ENCODE peak calls at places on chromosomes 11 and 22, in four cellular contexts. Y is esophagus squamous epithelium, C is iPS DF 6.9, Q is kidney. K is an unnamed sample.

GRCh38 chr11:4979021-4979420 is 15.6 kb upstream of the OR51L1 start:
- DNase-seq in Y (no peak), C (no peak), Q (no peak), K (no peak)

GRCh38 chr11:396511-396947 is 2.5 kb downstream of the PKP3 start:
- DNase-seq in Y (no peak), C (no peak), Q (no peak), K (no peak)

GRCh38 chr11:78072455-78072854 is 7.2 kb downstream of the NDUFC2 start:
- DNase-seq in Y (no peak), C (no peak), Q (no peak), K (no peak)

GRCh38 chr11:118921121-118921928 is 4.4 kb downstream of the BCL9L start:
- DNase-seq in Y (no peak), C (no peak), Q (peak; percentile 93), K (no peak)

GRCh38 chr11:130040281-130040940 is 29.3 kb upstream of the APLP2 start:
- DNase-seq in Y (no peak), C (no peak), Q (no peak), K (no peak)

GRCh38 chr11:119055901-119056300 is 1.1 kb downstream of the HYOU1 start:
- DNase-seq in Y (no peak), C (no peak), Q (no peak), K (no peak)

GRCh38 chr11:19428206-19429001 is 187.7 kb upstream of the E2F8 start:
- DNase-seq in Y (no peak), C (no peak), Q (no peak), K (no peak)

GRCh38 chr11:18253778-18254338 is 5.4 kb upstream of the SAA2 start:
- DNase-seq in Y (no peak), C (no peak), Q (no peak), K (no peak)

GRCh38 chr22:46471901-46472721 is 65.3 kb downstream of the CELSR1 start:
- DNase-seq in Y (no peak), C (no peak), Q (no peak), K (no peak)

GRCh38 chr11:72223615-72224586 is 666 bp upstream of the INPPL1 start:
- DNase-seq in Y (no peak), C (no peak), Q (peak; percentile 87), K (peak; percentile 55)

GRCh38 chr11:81804858-81805257 is 928.8 kb downstream of the FAM181B start:
- DNase-seq in Y (no peak), C (no peak), Q (no peak), K (no peak)

GRCh38 chr11:81070948-81071347 is 1630.1 kb upstream of the TENM4 start:
- DNase-seq in Y (no peak), C (no peak), Q (no peak), K (no peak)

GRCh38 chr11:118846181-118846946 is 37.3 kb upstream of the CXCR5 start:
- DNase-seq in Y (no peak), C (no peak), Q (no peak), K (no peak)

GRCh38 chr11:31806944-31807790 is 4.0 kb downstream of the PAX6 start:
- DNase-seq in Y (no peak), C (no peak), Q (no peak), K (no peak)

GRCh38 chr11:44255406-44256071 is 54.4 kb downstream of the ALX4 start:
- DNase-seq in Y (no peak), C (no peak), Q (no peak), K (no peak)

GRCh38 chr11:12272821-12273617 is 104.4 kb upstream of the PARVA start:
- DNase-seq in Y (no peak), C (no peak), Q (no peak), K (no peak)

GRCh38 chr11:76233936-76234703 is 27.8 kb upstream of the WNT11 start:
- DNase-seq in Y (no peak), C (no peak), Q (peak; percentile 87), K (no peak)

GRCh38 chr11:36389811-36390210 is 93.7 kb downstream of the PRR5L start:
- DNase-seq in Y (no peak), C (no peak), Q (no peak), K (no peak)

GRCh38 chr22:41682033-41682807 is 6.4 kb downstream of the SNU13 start:
- DNase-seq in Y (no peak), C (no peak), Q (peak; percentile 95), K (peak; percentile 87)

GRCh38 chr11:76648929-76649328 is 21.6 kb downstream of the LRRC32 start:
- DNase-seq in Y (no peak), C (no peak), Q (no peak), K (no peak)

GRCh38 chr11:64989416-64989815 is 7.4 kb downstream of the BATF2 start:
- DNase-seq in Y (no peak), C (no peak), Q (peak; percentile 68), K (no peak)

GRCh38 chr11:101745756-101746155 is 161.9 kb upstream of the TRPC6 start:
- DNase-seq in Y (no peak), C (no peak), Q (no peak), K (no peak)

GRCh38 chr11:120674537-120674936 is 163.0 kb downstream of the GRIK4 start:
- DNase-seq in Y (no peak), C (no peak), Q (no peak), K (no peak)

GRCh38 chr11:107549253-107549953 is 16.1 kb downstream of the ALKBH8 start:
- DNase-seq in Y (no peak), C (no peak), Q (no peak), K (no peak)

GRCh38 chr11:44622190-44622650 is 56.8 kb downstream of the CD82 start:
- DNase-seq in Y (no peak), C (no peak), Q (no peak), K (peak; percentile 5)

GRCh38 chr11:28939381-28939780 is 831.2 kb downstream of the METTL15 start:
- DNase-seq in Y (no peak), C (no peak), Q (no peak), K (no peak)

GRCh38 chr11:72984448-72985077 is 157.6 kb downstream of the FCHSD2 start:
- DNase-seq in Y (no peak), C (no peak), Q (no peak), K (no peak)

GRCh38 chr22:44786136-44786535 is 33.8 kb downstream of the ARHGAP8 start:
- DNase-seq in Y (no peak), C (no peak), Q (no peak), K (no peak)

GRCh38 chr11:114977596-114977995 is 299.3 kb downstream of the NXPE2 start:
- DNase-seq in Y (no peak), C (no peak), Q (no peak), K (no peak)

DNA sequence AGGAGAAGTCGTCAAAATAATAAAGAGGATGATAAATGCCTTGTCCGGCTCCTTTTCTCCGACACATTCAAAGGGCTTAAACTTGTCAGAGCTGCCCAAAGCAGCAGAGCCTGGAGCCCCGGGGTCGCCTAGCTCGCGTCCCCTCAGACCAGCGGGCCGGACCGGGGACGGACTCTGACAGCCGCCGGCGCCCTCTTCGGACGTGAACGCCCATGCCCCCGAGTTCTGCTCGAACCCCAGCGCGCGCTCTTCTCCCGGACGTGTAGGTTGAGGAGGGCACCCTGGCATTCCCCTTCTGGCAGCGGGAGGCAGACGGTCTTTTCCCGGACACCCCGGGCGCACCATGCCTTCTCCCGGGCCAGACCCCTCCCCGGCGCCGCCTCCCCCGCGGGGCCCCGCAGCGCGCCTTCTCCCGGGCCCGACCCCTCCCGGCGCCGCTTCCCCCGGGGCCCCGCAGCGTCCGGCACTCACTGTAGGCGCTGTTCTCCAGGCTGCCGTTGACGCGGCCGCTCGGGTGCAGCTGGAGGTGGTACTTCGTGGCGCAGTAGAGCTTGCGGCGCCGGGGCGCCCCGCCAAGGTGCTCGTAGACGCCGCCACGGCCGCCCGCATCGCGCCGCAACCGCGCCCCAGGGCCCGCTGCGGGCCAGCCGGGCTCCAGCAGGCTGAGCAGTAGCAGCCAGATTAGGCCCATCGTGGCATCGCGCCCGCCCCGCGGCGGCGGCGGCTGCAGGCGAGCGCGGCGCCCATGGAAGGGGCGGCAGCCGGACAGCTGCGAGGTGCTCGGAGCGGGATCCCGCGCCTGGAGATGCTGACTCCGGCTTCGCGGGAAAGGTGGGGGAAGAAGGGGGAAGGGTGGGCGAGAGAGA is 740 bp downstream of the FGF3 start:
- DNase-seq in Y (no peak), C (no peak), Q (no peak), K (no peak)
- H3K27ac ChIP-seq in Y (no peak overlapping the region), C (no peak overlapping the region), Q (no peak overlapping the region), K (no peak overlapping the region)

DNA sequence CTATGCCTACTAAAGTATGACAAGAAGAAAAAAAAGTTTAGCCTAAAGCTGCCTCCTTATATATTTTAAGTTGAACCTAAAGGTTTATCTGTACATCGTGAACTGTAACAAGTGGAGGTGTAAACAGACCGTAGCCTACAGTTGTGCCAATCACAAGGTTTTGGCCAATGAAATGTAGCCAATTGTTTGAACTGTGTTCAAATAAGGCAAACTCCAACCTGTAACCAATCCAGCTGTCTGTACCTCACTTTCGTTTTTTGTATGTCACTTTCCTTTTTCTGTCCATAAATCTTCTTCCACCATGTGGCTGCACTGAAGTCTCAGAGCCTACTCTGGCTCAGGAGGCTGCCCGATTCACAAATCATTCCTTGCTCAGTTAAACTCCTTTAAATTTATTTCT is 6.8 kb upstream of the EI24 start:
- DNase-seq in Y (no peak), C (no peak), Q (no peak), K (no peak)
- H3K36me3 ChIP-seq in Y (no peaks in the 10 kb centered on the region), C (no peaks in the 10 kb centered on the region), Q (no peaks in the 10 kb centered on the region), K (no peaks in the 10 kb centered on the region)

GRCh38 chr22:48536691-48537591 is 1290.7 kb downstream of the BRD1 start:
- DNase-seq in Y (no peak), C (no peak), Q (peak; percentile 87), K (no peak)

GRCh38 chr22:48532986-48533385 is 1294.7 kb downstream of the BRD1 start:
- DNase-seq in Y (no peak), C (no peak), Q (no peak), K (no peak)

GRCh38 chr22:48538291-48538820 is 1289.3 kb downstream of the BRD1 start:
- DNase-seq in Y (no peak), C (no peak), Q (no peak), K (no peak)

GRCh38 chr22:48534395-48534958 is 1293.2 kb downstream of the BRD1 start:
- DNase-seq in Y (no peak), C (no peak), Q (no peak), K (no peak)

GRCh38 chr22:48535868-48536690 is 1291.6 kb downstream of the BRD1 start:
- DNase-seq in Y (no peak), C (no peak), Q (no peak), K (no peak)
- H3K27ac ChIP-seq in Y (peak overlapping the region; percentile 14), C (no peak overlapping the region), Q (no peak overlapping the region), K (no peak overlapping the region)

GRCh38 chr22:30413745-30414524 is 11.6 kb upstream of the MTFP1 start:
- DNase-seq in Y (no peak), C (no peak), Q (no peak), K (no peak)
- H3K36me3 ChIP-seq in Y (peaks cover 100% of the 10 kb centered on the region), C (peaks cover 7% of the 10 kb centered on the region), Q (peaks cover 35% of the 10 kb centered on the region), K (peaks cover 28% of the 10 kb centered on the region)

GRCh38 chr11:94769897-94770296 is 1.7 kb downstream of the AMOTL1 start:
- DNase-seq in Y (no peak), C (no peak), Q (no peak), K (no peak)
- H3K27ac ChIP-seq in Y (peak overlapping the region; percentile 93), C (no peak overlapping the region), Q (peak overlapping the region; percentile 88), K (no peak overlapping the region)

GRCh38 chr22:31839986-31840385 is 86.2 kb downstream of the DEPDC5 start:
- DNase-seq in Y (no peak), C (no peak), Q (no peak), K (no peak)
- H3K36me3 ChIP-seq in Y (peaks cover 100% of the 10 kb centered on the region), C (peaks cover 6% of the 10 kb centered on the region), Q (peaks cover 43% of the 10 kb centered on the region), K (peaks cover 27% of the 10 kb centered on the region)

GRCh38 chr11:69302447-69302846 is 8.5 kb downstream of the MYEOV start:
- DNase-seq in Y (no peak), C (no peak), Q (no peak), K (no peak)
- H3K27ac ChIP-seq in Y (no peak overlapping the region), C (no peak overlapping the region), Q (no peak overlapping the region), K (no peak overlapping the region)

GRCh38 chr11:46350695-46351094 is 3.4 kb downstream of the DGKZ start:
- DNase-seq in Y (no peak), C (no peak), Q (no peak), K (no peak)
- H3K36me3 ChIP-seq in Y (no peaks in the 10 kb centered on the region), C (peaks cover 3% of the 10 kb centered on the region), Q (no peaks in the 10 kb centered on the region), K (no peaks in the 10 kb centered on the region)

GRCh38 chr11:94658386-94658785 is 91.2 kb downstream of the PIWIL4 start:
- DNase-seq in Y (no peak), C (no peak), Q (no peak), K (no peak)
- H3K27ac ChIP-seq in Y (peak overlapping the region; percentile 26), C (no peak overlapping the region), Q (no peak overlapping the region), K (no peak overlapping the region)

K was measured in CD8-positive, alpha-beta T cell.